ENCODE peak calls at places on chromosomes 5 and 9, in eight cellular contexts. A is kidney epithelial cell, L is OCI-LY7, D is esophagus squamous epithelium, R is left ventricle myocardium inferior, Q is suprapubic skin, W is AG09309, T is GM23338. S is an unnamed sample.

GRCh38 chr5:14166437-14166836 is 23.3 kb downstream of the TRIO start:
- DNase-seq in Q (no peak), D (no peak), R (no peak), A (no peak), T (no peak), W (no peak), L (no peak), S (no peak)

GRCh38 chr9:118362123-118362522 is 657.9 kb downstream of the TLR4 start:
- DNase-seq in L (no peak), R (no peak), Q (no peak), T (no peak), W (no peak), D (no peak), A (no peak), S (peak; percentile 19)

GRCh38 chr5:50965621-50966362 is 299.4 kb downstream of the PARP8 start:
- DNase-seq in D (no peak), W (no peak), L (no peak), R (no peak), A (no peak), T (peak; percentile 59), Q (no peak), S (no peak)

GRCh38 chr5:12934722-12935121 is 1009.8 kb downstream of the DNAH5 start:
- DNase-seq in T (no peak), L (no peak), W (no peak), R (no peak), D (no peak), Q (no peak), A (no peak), S (no peak)

GRCh38 chr5:19229210-19229835 is 758.7 kb downstream of the CDH18 start:
- DNase-seq in L (no peak), R (no peak), W (no peak), D (no peak), Q (no peak), A (no peak), T (no peak), S (no peak)

GRCh38 chr5:115579747-115580173 is 22.5 kb downstream of the TICAM2 start:
- DNase-seq in R (no peak), Q (no peak), A (no peak), W (no peak), T (no peak), D (no peak), L (no peak), S (no peak)

GRCh38 chr9:111794837-111795556 is at the start of gene SHOC1:
- DNase-seq in L (no peak), R (no peak), W (no peak), A (no peak), Q (no peak), D (no peak), T (no peak), S (no peak)

GRCh38 chr5:153267506-153267905 is 223.0 kb upstream of the GRIA1 start:
- DNase-seq in A (no peak), T (no peak), W (no peak), L (no peak), Q (no peak), R (no peak), D (no peak), S (no peak)

GRCh38 chr5:72556351-72557146 is 49.3 kb upstream of the ZNF366 start:
- DNase-seq in W (no peak), D (no peak), Q (peak; percentile 82), L (peak; percentile 3), R (peak; percentile 54), T (peak; percentile 92), A (no peak), S (peak; percentile 32)

GRCh38 chr5:9895305-9895650 is 265.1 kb upstream of the TAS2R1 start:
- DNase-seq in R (no peak), T (peak; percentile 33), Q (no peak), W (no peak), L (no peak), A (no peak), D (no peak), S (no peak)

GRCh38 chr5:91925249-91925648 is 542.1 kb upstream of the ARRDC3 start:
- DNase-seq in T (no peak), A (no peak), L (no peak), Q (no peak), D (no peak), W (no peak), R (no peak), S (no peak)

GRCh38 chr9:131470581-131470991 is 32.1 kb upstream of the POMT1 start:
- DNase-seq in L (no peak), Q (no peak), D (no peak), W (no peak), R (no peak), T (no peak), A (no peak), S (no peak)

GRCh38 chr9:132768932-132769894 is 98.9 kb downstream of the GTF3C4 start:
- DNase-seq in W (no peak), Q (peak; percentile 76), T (peak; percentile 92), L (peak; percentile 73), R (peak; percentile 29), A (no peak), D (peak; percentile 18), S (no peak)

GRCh38 chr5:136620016-136620419 is 254.7 kb upstream of the TRPC7 start:
- DNase-seq in Q (no peak), R (no peak), T (no peak), L (no peak), A (no peak), W (no peak), D (no peak), S (no peak)

GRCh38 chr5:168179185-168179584 is 112.3 kb upstream of the WWC1 start:
- DNase-seq in D (no peak), A (no peak), T (no peak), R (no peak), W (no peak), Q (no peak), L (no peak), S (no peak)

GRCh38 chr9:129245276-129245675 is 67.2 kb upstream of the IER5L start:
- DNase-seq in W (no peak), T (no peak), R (peak; percentile 13), L (no peak), A (no peak), D (no peak), Q (no peak), S (no peak)

GRCh38 chr5:148202531-148203092 is at the start of gene SPINK6:
- DNase-seq in L (no peak), D (no peak), A (peak; percentile 7), T (no peak), Q (no peak), W (no peak), R (no peak), S (no peak)

GRCh38 chr9:93451762-93452709 is 551 bp downstream of the FAM120A start:
- DNase-seq in W (no peak), D (no peak), R (peak; percentile 55), L (peak; percentile 71), T (peak; percentile 51), Q (no peak), A (no peak), S (no peak)
- TF ChIP-seq CTCF in W (no peak), D (peak; percentile 8), R (peak; percentile 42), L (no peak), T (no peak), Q (no peak), A (no peak), S (peak; percentile 5)

GRCh38 chr9:15622596-15622995 is 69.8 kb downstream of the CCDC171 start:
- DNase-seq in T (peak; percentile 23), A (peak; percentile 7), D (no peak), Q (no peak), L (peak; percentile 18), R (no peak), W (no peak), S (peak; percentile 18)

GRCh38 chr9:15617782-15618181 is 64.9 kb downstream of the CCDC171 start:
- DNase-seq in Q (no peak), L (no peak), T (no peak), R (no peak), A (no peak), W (no peak), D (no peak), S (no peak)

GRCh38 chr9:15612962-15613361 is 60.1 kb downstream of the CCDC171 start:
- DNase-seq in L (no peak), T (no peak), A (no peak), Q (no peak), R (no peak), W (no peak), D (no peak), S (no peak)

DNA sequence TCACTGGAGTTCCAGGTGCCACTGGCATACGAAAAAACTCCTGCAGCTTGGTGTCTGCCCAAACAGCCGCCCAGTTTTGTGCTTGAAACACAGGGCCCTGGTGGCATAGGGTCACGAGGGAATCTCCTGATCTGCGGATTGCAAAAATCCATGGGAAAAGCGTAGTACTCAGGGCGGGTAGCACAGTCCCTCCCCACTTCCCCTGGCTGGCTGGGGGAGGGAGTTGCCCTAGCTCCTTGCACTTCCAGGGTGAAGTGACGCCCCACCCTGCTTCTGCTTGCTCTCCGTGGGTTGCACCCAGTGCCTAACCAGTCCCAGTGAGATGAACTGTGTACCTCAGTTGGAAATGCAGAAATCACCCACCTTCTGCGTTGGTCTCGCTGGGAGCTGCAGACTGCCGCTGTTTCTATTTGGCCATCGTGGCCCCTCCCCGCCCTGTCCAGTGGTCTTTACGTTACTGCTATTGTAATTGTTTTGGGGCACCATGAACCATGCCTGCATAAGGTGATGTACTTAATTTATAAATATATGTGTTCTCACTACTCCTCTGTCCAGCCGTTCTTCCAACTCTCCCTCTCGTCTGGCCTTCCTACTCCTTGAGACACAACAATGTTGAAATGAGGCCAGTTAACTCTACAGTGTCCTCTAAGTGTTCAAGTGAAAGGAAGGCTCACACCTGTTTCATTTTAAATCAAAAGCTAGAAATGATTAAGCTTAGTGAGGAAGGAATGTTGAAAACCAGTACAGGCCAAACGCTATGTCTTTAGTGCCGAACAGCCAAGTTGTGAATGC is 65.9 kb downstream of the CCDC171 start:
- DNase-seq in R (no peak), A (no peak), L (no peak), D (no peak), W (no peak), T (no peak), Q (no peak), S (no peak)
- H3K4me3 ChIP-seq in R (no peak overlapping the region), A (no peak overlapping the region), L (no peak overlapping the region), D (no peak overlapping the region), W (no peak overlapping the region), T (no peak overlapping the region), Q (no peak overlapping the region), S (no peak overlapping the region)

DNA sequence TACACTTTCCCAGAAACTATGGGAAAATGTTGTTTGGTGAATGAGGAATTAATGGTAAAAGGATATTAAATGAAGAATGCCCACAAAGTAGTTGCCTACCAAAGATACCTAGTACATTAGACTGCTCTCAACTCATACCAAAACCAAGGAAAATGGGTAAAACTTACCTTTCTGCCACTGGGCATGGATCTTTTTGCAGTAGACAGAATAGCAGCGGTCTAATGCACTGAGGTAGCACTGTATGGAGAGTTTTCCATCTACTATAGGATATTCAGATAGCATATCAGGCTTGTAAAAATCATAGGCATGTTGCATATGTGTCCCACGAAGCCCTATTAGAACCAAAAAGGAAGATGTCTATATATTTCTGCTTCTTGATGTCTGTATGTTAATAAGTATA is 16.4 kb downstream of the HMGCS1 start:
- DNase-seq in R (no peak), A (no peak), Q (no peak), W (no peak), T (no peak), L (no peak), D (no peak), S (no peak)
- TF ChIP-seq CTCF in R (no peak), A (no peak), Q (no peak), W (no peak), T (no peak), L (no peak), D (no peak), S (no peak)

DNA sequence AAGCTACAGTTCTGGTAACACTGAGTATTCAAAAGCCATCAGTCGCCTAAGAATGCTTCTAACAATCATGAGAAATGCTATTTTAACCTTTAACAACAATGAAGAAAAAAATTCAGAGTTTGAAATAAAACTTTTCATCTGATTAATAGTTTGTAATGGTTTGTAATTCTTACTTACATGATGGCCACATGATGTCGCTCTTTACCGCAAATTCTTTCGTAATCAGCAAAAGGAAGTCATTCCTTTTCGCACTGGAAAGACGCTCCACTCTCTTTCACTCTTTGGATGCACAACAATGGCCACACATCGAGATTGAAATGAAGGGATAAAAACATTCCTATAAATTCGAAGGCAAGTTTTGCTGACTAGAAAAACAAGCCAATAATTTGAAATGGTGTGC is at the start of gene PCDHA7:
- DNase-seq in L (no peak), W (no peak), T (peak; percentile 73), Q (no peak), D (no peak), A (no peak), R (no peak), S (no peak)
- H3K4me3 ChIP-seq in L (no peak within 1 kb of the TSS), W (peak within 1 kb of the TSS; percentile 24), T (peak within 1 kb of the TSS; percentile 62), Q (no peak within 1 kb of the TSS), D (peak within 1 kb of the TSS; percentile 28), A (no peak within 1 kb of the TSS), R (peak within 1 kb of the TSS; percentile 27), S (no peak within 1 kb of the TSS)